ENCODE peak calls at places on chromosomes 7 and 10, in six cellular contexts. C, M, B, G, O and A are unnamed samples.

GRCh38 chr7:155806096-155806871 is 6.0 kb downstream of the SHH start:
- DNase-seq in C (no peak), M (no peak), B (no peak), G (no peak), O (peak), A (no peak)

GRCh38 chr7:95113590-95113989 is 206.2 kb downstream of the PPP1R9A start:
- DNase-seq in C (no peak), M (no peak), B (no peak), G (no peak), O (no peak), A (no peak)

GRCh38 chr7:8175929-8176369 is 86.0 kb downstream of the ICA1 start:
- DNase-seq in C (no peak), M (no peak), B (no peak), G (no peak), O (no peak), A (no peak)

GRCh38 chr7:109763611-109764010 is 1193.9 kb downstream of the DNAJB9 start:
- DNase-seq in C (no peak), M (no peak), B (no peak), G (no peak), O (no peak), A (no peak)

GRCh38 chr7:83111391-83111790 is 51.3 kb downstream of the PCLO start:
- DNase-seq in C (no peak), M (no peak), B (no peak), G (no peak), O (no peak), A (no peak)

GRCh38 chr7:139944248-139944647 is 115.2 kb downstream of the TBXAS1 start:
- DNase-seq in C (no peak), M (no peak), B (no peak), G (no peak), O (no peak), A (no peak)

GRCh38 chr7:101945034-101945758 is 127.8 kb downstream of the CUX1 start:
- DNase-seq in C (peak), M (no peak), B (no peak), G (no peak), O (peak), A (no peak)

GRCh38 chr10:73879296-73880173 is 5.2 kb upstream of the CAMK2G start:
- DNase-seq in C (peak), M (peak), B (peak), G (peak), O (peak), A (peak)

GRCh38 chr10:110802090-110802489 is 69.6 kb upstream of the PDCD4 start:
- DNase-seq in C (no peak), M (no peak), B (no peak), G (no peak), O (no peak), A (no peak)

GRCh38 chr7:39375047-39375873 is 190.9 kb upstream of the YAE1 start:
- DNase-seq in C (no peak), M (no peak), B (no peak), G (no peak), O (no peak), A (no peak)

GRCh38 chr7:2968616-2969397 is 74.9 kb downstream of the CARD11 start:
- DNase-seq in C (no peak), M (no peak), B (no peak), G (no peak), O (no peak), A (peak)

GRCh38 chr7:11170160-11170559 is 196.5 kb downstream of the PHF14 start:
- DNase-seq in C (no peak), M (no peak), B (no peak), G (no peak), O (no peak), A (no peak)

GRCh38 chr7:142313528-142313927 is 55.7 kb upstream of the PRSS58 start:
- DNase-seq in C (no peak), M (no peak), B (no peak), G (no peak), O (no peak), A (no peak)

GRCh38 chr10:28532223-28532508 is 752 bp upstream of the WAC start:
- DNase-seq in C (peak), M (no peak), B (no peak), G (no peak), O (no peak), A (peak)

GRCh38 chr7:93198472-93198871 is 27.8 kb downstream of the HEPACAM2 start:
- DNase-seq in C (no peak), M (no peak), B (no peak), G (no peak), O (no peak), A (no peak)

GRCh38 chr10:66931340-66931948 is 5.6 kb downstream of the LRRTM3 start:
- DNase-seq in C (no peak), M (peak), B (peak), G (no peak), O (no peak), A (no peak)

GRCh38 chr10:26696786-26697162 is 727 bp upstream of the PDSS1 start:
- DNase-seq in C (peak), M (no peak), B (no peak), G (no peak), O (no peak), A (no peak)

GRCh38 chr7:10973942-10974716 is 457 bp downstream of the PHF14 start:
- DNase-seq in C (peak), M (peak), B (peak), G (peak), O (peak), A (peak)

GRCh38 chr7:43071604-43072003 is 40.8 kb upstream of the HECW1 start:
- DNase-seq in C (no peak), M (peak), B (peak), G (no peak), O (no peak), A (no peak)

GRCh38 chr10:20195076-20195475 is 378.8 kb downstream of the PLXDC2 start:
- DNase-seq in C (no peak), M (no peak), B (no peak), G (no peak), O (no peak), A (no peak)

GRCh38 chr10:137031-137430 is 1.8 kb downstream of the ZMYND11 start:
- DNase-seq in C (no peak), M (peak), B (peak), G (no peak), O (no peak), A (no peak)

GRCh38 chr10:113960617-113961260 is 82.9 kb upstream of the ADRB1 start:
- DNase-seq in C (no peak), M (peak), B (no peak), G (no peak), O (no peak), A (no peak)

GRCh38 chr10:14820010-14820774 is 17.6 kb downstream of the CDNF start:
- DNase-seq in C (no peak), M (peak), B (no peak), G (no peak), O (no peak), A (no peak)

GRCh38 chr7:100484636-100485114 is 948 bp downstream of the NYAP1 start:
- DNase-seq in C (no peak), M (no peak), B (no peak), G (no peak), O (no peak), A (no peak)

GRCh38 chr7:131897016-131897789 is 340.8 kb upstream of the PODXL start:
- DNase-seq in C (no peak), M (peak), B (no peak), G (no peak), O (no peak), A (peak)

GRCh38 chr7:143901360-143901709 is 641 bp downstream of the TCAF1 start:
- DNase-seq in C (peak), M (no peak), B (no peak), G (peak), O (peak), A (peak)

DNA sequence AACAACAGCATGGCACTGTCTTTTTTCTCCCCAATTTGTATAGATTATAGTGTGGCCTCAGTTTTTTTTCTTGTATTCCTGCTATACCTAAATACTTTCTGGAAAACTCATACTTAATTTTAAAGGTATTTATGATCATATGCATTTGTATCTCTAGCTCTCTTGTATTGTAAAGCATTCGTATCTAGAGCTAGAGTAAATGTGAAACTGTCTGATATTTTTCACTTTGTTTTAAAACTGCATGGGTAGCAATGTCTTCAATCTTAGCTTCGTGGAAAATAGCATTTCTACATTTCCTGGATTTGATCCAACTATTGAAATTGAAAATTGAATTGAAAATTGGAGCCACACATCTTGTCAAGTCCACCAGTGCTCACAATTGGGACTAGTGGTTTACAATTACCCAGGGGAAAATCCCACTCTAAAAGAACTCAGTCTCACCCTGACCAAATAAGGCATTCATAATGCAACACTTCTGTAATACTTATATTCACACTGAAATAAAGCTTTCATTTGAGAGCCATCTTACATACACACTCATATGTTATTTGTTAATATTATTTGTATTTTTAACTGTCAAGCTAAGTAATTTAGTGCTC is 51.3 kb upstream of the KLF6 start:
- DNase-seq in C (no peak), M (no peak), B (no peak), G (no peak), O (no peak), A (no peak)
- H3K4me3 ChIP-seq in C (no peak), M (no peak), B (no peak), G (no peak), O (no peak), A (no peak)

DNA sequence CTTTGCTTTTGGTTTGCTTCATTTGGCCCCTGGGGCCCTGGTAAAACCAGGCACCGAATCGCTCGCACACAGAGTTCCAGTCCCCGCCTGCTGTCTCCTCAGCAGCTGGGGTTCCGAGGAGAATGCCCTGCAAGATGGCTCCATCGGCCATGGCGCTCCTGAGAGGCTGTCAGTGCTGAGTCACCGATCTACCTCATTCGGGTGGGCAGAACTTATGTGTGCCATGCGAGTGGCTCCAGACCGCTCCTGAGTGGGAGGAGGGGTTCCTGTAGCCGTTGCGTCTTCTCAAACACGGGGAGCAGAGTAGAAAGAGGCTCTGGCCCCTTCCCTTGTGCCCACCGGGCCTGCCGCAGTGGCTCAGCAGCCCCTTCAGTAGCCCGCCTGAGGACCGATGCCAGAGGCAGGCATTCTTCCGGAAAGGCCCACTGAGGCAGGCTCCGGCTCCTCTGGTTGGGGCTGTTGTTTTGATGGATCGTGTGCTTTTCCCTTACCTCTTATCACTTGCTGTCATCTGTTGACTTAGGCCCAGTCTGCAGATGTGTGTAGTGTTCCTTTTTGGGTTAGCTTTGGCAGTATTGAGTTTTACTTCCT is 923 bp downstream of the CHPF2 start:
- DNase-seq in C (no peak), M (peak), B (peak), G (no peak), O (no peak), A (peak)
- TF ChIP-seq POLR2A in C (no peak), M (no peak), B (no peak), G (no peak), O (no peak), A (no peak)

GRCh38 chr7:55439627-55440026 is 74.5 kb downstream of the LANCL2 start:
- DNase-seq in C (peak), M (no peak), B (no peak), G (no peak), O (no peak), A (no peak)
- H3K4me3 ChIP-seq in C (no peak), M (no peak), B (no peak), G (no peak), O (no peak), A (no peak)

GRCh38 chr10:104120903-104121484 is 977 bp upstream of the SFR1 start:
- DNase-seq in C (peak), M (peak), B (peak), G (peak), O (peak), A (peak)
- TF ChIP-seq POLR2A in C (no peak), M (no peak), B (no peak), G (peak), O (peak), A (no peak)

DNA sequence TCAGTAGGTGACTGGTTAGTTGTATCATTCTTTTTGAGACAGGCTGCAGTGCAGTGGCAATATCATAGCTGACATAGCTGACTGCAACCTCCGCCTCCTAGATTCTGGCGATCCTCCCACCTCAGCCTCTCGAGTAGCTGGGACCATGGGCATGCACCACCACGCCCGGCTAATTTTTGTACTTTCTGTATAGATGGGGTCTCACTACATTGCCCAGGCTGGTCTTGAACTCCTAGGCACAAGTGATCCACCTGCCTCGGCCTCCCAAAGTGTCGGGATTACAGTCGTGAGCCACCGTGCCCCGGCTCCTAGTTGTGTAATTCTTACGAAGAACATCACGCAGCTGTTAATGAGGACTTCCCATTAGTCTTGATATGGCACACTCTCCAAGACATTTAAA is 123.4 kb upstream of the VKORC1L1 start:
- DNase-seq in C (no peak), M (no peak), B (peak), G (no peak), O (no peak), A (no peak)
- H3K4me3 ChIP-seq in C (no peak), M (no peak), B (no peak), G (no peak), O (no peak), A (no peak)

DNA sequence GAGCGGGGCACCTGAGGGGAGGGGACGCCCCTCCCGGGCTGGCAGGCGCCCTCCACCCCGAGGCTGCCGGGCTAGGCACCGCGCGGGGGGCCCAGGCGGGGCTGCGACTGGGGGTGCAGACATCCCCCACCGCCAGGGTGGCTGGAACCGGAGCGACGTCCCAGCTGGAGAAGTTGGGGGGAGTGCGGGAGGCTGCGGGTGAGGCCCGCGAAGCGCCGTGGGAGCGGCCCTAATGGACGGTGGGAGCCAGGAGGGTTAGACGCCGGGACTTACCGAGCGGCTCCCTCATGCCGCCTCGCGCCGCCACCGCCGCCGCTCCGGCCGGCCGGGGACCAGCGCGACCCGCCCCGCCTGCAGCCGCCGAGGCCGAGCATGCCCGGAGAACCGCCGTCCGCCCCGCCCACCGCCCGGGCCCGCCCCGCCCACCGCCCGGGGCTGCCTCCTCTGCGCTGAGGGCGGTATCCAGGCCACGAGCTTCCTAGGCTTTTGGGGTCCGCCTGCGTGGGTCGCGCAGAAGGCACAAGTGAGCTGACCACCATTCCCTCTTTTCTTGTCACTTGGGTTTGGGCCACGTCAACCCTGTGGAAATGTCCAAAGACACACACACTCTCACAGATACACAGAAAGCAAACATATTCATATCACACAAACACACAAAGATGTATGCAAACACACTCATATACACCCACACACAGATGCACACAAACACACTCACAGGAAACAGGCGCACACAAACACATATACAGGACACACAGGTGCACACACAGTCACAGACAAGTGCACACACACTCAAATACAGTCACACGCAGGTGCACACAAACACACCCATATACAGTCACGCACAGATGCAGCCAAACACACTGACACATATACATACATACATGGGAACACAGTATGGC is at the start of gene JCAD:
- DNase-seq in C (peak), M (peak), B (peak), G (peak), O (peak), A (peak)
- TF ChIP-seq POLR2A in C (peak), M (peak), B (no peak), G (peak), O (peak), A (peak)

GRCh38 chr10:101682172-101682825 is 12.7 kb downstream of the FBXW4 start:
- DNase-seq in C (no peak), M (no peak), B (no peak), G (no peak), O (no peak), A (no peak)
- H3K4me3 ChIP-seq in C (no peak), M (no peak), B (no peak), G (no peak), O (no peak), A (no peak)

GRCh38 chr7:45919947-45920542 is 1.0 kb downstream of the IGFBP3 start:
- DNase-seq in C (no peak), M (no peak), B (no peak), G (no peak), O (no peak), A (no peak)

GRCh38 chr7:45921381-45921698 is 268 bp upstream of the IGFBP3 start:
- DNase-seq in C (no peak), M (no peak), B (no peak), G (no peak), O (peak), A (no peak)

GRCh38 chr7:45921699-45922519 is 837 bp upstream of the IGFBP3 start:
- DNase-seq in C (peak), M (peak), B (peak), G (peak), O (peak), A (peak)

GRCh38 chr7:45919231-45919825 is 1.7 kb downstream of the IGFBP3 start:
- DNase-seq in C (no peak), M (no peak), B (no peak), G (no peak), O (no peak), A (no peak)

GRCh38 chr7:45920543-45921380 is at the start of gene IGFBP3:
- DNase-seq in C (no peak), M (peak), B (no peak), G (peak), O (peak), A (no peak)
- TF ChIP-seq POLR2A in C (peak), M (peak), B (no peak), G (no peak), O (peak), A (no peak)

GRCh38 chr7:150342119-150342405 is 633 bp upstream of the RARRES2 start:
- DNase-seq in C (no peak), M (no peak), B (no peak), G (no peak), O (no peak), A (no peak)
- H3K4me3 ChIP-seq in C (peak), M (no peak), B (no peak), G (peak), O (peak), A (no peak)

GRCh38 chr10:84230359-84230758 is 5.0 kb upstream of the LRIT2 start:
- DNase-seq in C (peak), M (no peak), B (no peak), G (no peak), O (no peak), A (no peak)
- TF ChIP-seq POLR2A in C (no peak), M (no peak), B (no peak), G (no peak), O (no peak), A (no peak)